ENCODE peak calls at places on chromosomes 3 and 15, in five cellular contexts. L is GM12878, W is upper lobe of left lung, X is K562, T is HepG2. V is an unnamed sample.

GRCh38 chr15:65409284-65409631 is 13.5 kb downstream of the IGDCC4 start:
- ATAC-seq in L (peak), W (peak), X (peak), T (peak), V (no peak)

GRCh38 chr3:128503164-128503651 is 10.2 kb upstream of the GATA2 start:
- ATAC-seq in L (no peak), W (no peak), X (peak), T (peak), V (no peak)

GRCh38 chr3:12729313-12729676 is 29.8 kb downstream of the TMEM40 start:
- ATAC-seq in L (no peak), W (no peak), X (no peak), T (peak), V (peak)

GRCh38 chr3:84904819-84905555 is 53.8 kb upstream of the CADM2 start:
- ATAC-seq in L (no peak), W (no peak), X (no peak), T (peak), V (no peak)

GRCh38 chr3:28124882-28125281 is 116.5 kb upstream of the CMC1 start:
- ATAC-seq in L (peak), W (no peak), X (no peak), T (no peak), V (no peak)

GRCh38 chr15:64193971-64194370 is 31.1 kb upstream of the PPIB start:
- ATAC-seq in L (no peak), W (no peak), X (peak), T (peak), V (no peak)

GRCh38 chr3:7410782-7411181 is 549.9 kb downstream of the GRM7 start:
- ATAC-seq in L (no peak), W (no peak), X (no peak), T (no peak), V (no peak)

GRCh38 chr15:39494462-39494861 is 86.4 kb upstream of the THBS1 start:
- ATAC-seq in L (peak), W (no peak), X (no peak), T (no peak), V (no peak)

GRCh38 chr15:92159906-92160841 is 233.5 kb upstream of the ST8SIA2 start:
- ATAC-seq in L (no peak), W (no peak), X (no peak), T (no peak), V (no peak)
- TF ChIP-seq EP300 in L (no peak), W (no peak), X (no peak), T (no peak), V (no peak)

GRCh38 chr15:96180062-96180745 is 150.3 kb upstream of the NR2F2 start:
- ATAC-seq in L (no peak), W (no peak), X (peak), T (no peak), V (no peak)

GRCh38 chr15:96183927-96184266 is 146.6 kb upstream of the NR2F2 start:
- ATAC-seq in L (no peak), W (no peak), X (no peak), T (peak), V (no peak)

GRCh38 chr15:96181217-96181616 is 149.3 kb upstream of the NR2F2 start:
- ATAC-seq in L (no peak), W (no peak), X (no peak), T (no peak), V (no peak)

GRCh38 chr15:96183020-96183926 is 147.2 kb upstream of the NR2F2 start:
- ATAC-seq in L (no peak), W (no peak), X (no peak), T (peak), V (no peak)

DNA sequence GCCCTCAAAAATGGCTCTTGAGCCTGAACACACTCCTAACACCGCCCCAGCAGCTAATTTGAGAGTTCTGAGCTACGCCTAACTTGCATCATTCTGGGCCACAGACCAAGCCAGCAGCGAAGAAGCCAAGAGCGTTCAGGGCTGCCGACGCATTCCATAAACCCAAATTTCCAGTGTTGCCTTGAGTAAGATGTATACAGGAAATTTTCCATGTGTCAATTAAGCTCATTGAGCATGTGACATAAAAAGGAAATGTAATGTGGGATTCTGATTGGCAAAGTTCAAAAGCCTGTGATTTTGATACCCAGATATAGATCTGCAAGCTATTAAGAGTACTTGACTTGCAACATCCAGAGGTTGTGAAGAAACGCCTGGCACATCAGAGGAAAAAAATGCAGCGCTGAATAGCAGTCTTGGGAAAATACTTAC is 148.6 kb upstream of the NR2F2 start:
- ATAC-seq in L (no peak), W (peak), X (no peak), T (no peak), V (peak)
- H3K27ac ChIP-seq in L (no peak), W (peak), X (no peak), T (no peak), V (peak)

GRCh38 chr3:25547928-25548327 is 116.8 kb downstream of the TOP2B start:
- ATAC-seq in L (no peak), W (no peak), X (no peak), T (no peak), V (no peak)
- TF ChIP-seq POLR2AphosphoS5 in L (no peak), W (no peak), X (no peak), T (no peak), V (no peak)

GRCh38 chr15:56365075-56365711 is at the start of gene TEX9:
- ATAC-seq in L (peak), W (peak), X (peak), T (peak), V (peak)
- TF ChIP-seq EP300 in L (no peak), W (no peak), X (no peak), T (no peak), V (no peak)

GRCh38 chr3:69665026-69665739 is 74.1 kb upstream of the MITF start:
- ATAC-seq in L (no peak), W (no peak), X (peak), T (no peak), V (peak)
- H3K27ac ChIP-seq in L (no peak), W (no peak), X (no peak), T (no peak), V (peak)

GRCh38 chr3:131543714-131544113 is 40.9 kb upstream of the MRPL3 start:
- ATAC-seq in L (no peak), W (peak), X (no peak), T (no peak), V (peak)
- TF ChIP-seq POLR2AphosphoS5 in L (no peak), W (no peak), X (no peak), T (no peak), V (peak)

GRCh38 chr15:90320885-90321278 is 31.2 kb upstream of the ZNF774 start:
- ATAC-seq in L (no peak), W (no peak), X (no peak), T (no peak), V (no peak)

GRCh38 chr15:90320062-90320884 is 31.8 kb upstream of the ZNF774 start:
- ATAC-seq in L (peak), W (peak), X (peak), T (peak), V (peak)

GRCh38 chr15:90318591-90318990 is 33.5 kb upstream of the ZNF774 start:
- ATAC-seq in L (no peak), W (no peak), X (no peak), T (no peak), V (no peak)

GRCh38 chr15:90316139-90316538 is 35.9 kb upstream of the ZNF774 start:
- ATAC-seq in L (no peak), W (no peak), X (no peak), T (no peak), V (no peak)

DNA sequence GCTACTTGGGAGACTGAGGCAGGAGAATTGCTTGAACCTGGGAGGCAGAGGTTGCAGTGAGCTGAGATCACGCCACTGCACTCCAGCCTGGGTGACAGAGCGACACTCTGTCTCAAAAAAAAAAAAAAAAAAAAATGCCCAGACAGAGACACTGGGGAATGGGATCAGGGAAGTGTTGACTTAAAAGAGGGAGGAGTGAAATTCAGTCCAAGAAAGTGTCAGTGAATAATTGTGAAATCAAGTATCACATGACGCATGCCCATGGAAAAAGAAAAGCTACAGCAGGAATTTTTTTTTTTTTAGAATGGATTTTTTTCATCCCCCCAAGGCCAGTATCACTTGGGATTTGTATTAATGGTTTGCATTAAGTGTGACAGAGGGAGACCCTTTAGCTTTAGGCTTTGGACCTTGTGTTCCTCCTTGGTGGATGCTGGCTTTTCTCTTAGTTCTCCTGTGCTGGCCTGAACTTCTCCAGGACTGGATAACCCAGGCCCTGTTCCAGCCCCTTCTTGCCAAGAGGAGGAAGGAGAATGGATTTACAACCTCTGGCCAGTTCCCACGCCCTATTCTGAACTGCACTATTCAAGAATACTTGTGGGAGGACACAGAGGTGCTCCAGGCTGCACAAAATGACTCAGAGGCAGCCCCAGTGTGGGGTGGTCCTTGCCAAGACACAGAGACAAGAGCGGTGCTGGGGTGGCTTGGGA is 36.7 kb upstream of the ZNF774 start:
- ATAC-seq in L (no peak), W (peak), X (no peak), T (no peak), V (peak)
- TF ChIP-seq EP300 in L (no peak), W (no peak), X (no peak), T (no peak), V (no peak)

DNA sequence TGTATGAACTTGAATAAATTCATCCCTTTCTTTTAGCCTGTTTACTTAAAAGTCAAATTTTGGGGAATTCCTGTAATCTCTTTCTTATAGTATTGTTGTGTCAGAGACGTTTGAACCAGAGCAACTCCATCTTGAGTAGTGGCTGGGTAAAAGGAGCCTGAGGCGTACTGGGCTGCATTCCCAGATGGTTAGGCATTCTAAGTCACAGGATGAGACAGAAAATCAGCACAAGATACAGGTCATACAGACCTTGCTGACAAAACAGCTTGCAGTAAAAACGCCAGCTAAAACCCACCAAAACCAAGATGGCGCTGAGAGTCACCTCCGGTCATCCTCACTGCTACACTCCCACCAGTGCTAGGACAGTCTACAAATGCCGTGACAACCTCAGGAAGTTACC is 94.5 kb downstream of the P3H2 start:
- ATAC-seq in L (peak), W (no peak), X (no peak), T (no peak), V (no peak)
- H3K27ac ChIP-seq in L (no peak), W (no peak), X (no peak), T (no peak), V (no peak)

V was measured in gastroesophageal sphincter.